ENCODE peak calls at places on chromosomes 2 and 18, in ten cellular contexts. A is lower leg skin; K is lung; F is lower lobe of right lung; Z is cardiac muscle cell; D is CD8-positive, alpha-beta T cell; U is HCT116; J is H9; H is mesothelial cell of epicardium; V is fibroblast of mammary gland. Q is an unnamed sample.
A peak's percentile ranks its signal among the peaks of the same experiment; 100 is the strongest.

GRCh38 chr18:39772155-39772919 is 2182.7 kb upstream of the PIK3C3 start:
- DNase-seq in A (no peak), K (no peak), F (no peak), Z (no peak), D (no peak), U (no peak), J (no peak), H (no peak), V (peak; percentile 51), Q (no peak)

GRCh38 chr2:27049422-27050280 is 1.8 kb upstream of the AGBL5 start:
- DNase-seq in A (no peak), K (peak; percentile 45), F (peak; percentile 71), Z (no peak), D (peak; percentile 37), U (no peak), J (no peak), H (peak; percentile 40), V (no peak), Q (no peak)

GRCh38 chr2:241051578-241052487 is 50.3 kb downstream of the MTERF4 start:
- DNase-seq in A (peak; percentile 10), K (peak; percentile 28), F (no peak), Z (no peak), D (no peak), U (no peak), J (no peak), H (no peak), V (no peak), Q (no peak)

GRCh38 chr2:147789720-147790119 is 55.1 kb upstream of the ACVR2A start:
- DNase-seq in A (no peak), K (no peak), F (no peak), Z (peak; percentile 6), D (no peak), U (no peak), J (no peak), H (no peak), V (peak; percentile 78), Q (no peak)

GRCh38 chr18:79488311-79489047 is 92.7 kb downstream of the NFATC1 start:
- DNase-seq in A (no peak), K (no peak), F (peak; percentile 34), Z (no peak), D (no peak), U (no peak), J (no peak), H (no peak), V (no peak), Q (no peak)

GRCh38 chr2:55565613-55566012 is 46.1 kb downstream of the CFAP36 start:
- DNase-seq in A (no peak), K (no peak), F (no peak), Z (no peak), D (no peak), U (no peak), J (no peak), H (no peak), V (no peak), Q (no peak)

GRCh38 chr2:69385443-69386151 is 1.4 kb downstream of the GFPT1 start:
- DNase-seq in A (no peak), K (no peak), F (no peak), Z (peak; percentile 61), D (no peak), U (peak; percentile 54), J (no peak), H (no peak), V (peak; percentile 37), Q (no peak)

GRCh38 chr2:38592951-38593350 is 9.8 kb downstream of the HNRNPLL start:
- DNase-seq in A (no peak), K (no peak), F (no peak), Z (peak; percentile 20), D (no peak), U (no peak), J (no peak), H (no peak), V (peak; percentile 49), Q (no peak)

GRCh38 chr18:36561046-36561445 is 263.5 kb downstream of the FHOD3 start:
- DNase-seq in A (no peak), K (no peak), F (no peak), Z (no peak), D (no peak), U (no peak), J (no peak), H (no peak), V (no peak), Q (no peak)

GRCh38 chr2:60899892-60900249 is 18.5 kb downstream of the REL start:
- DNase-seq in A (no peak), K (no peak), F (no peak), Z (no peak), D (no peak), U (no peak), J (no peak), H (no peak), V (no peak), Q (no peak)

GRCh38 chr2:101883860-101884259 is 107.9 kb upstream of the IL1R2 start:
- DNase-seq in A (no peak), K (no peak), F (no peak), Z (peak; percentile 85), D (no peak), U (peak; percentile 8), J (no peak), H (no peak), V (peak; percentile 77), Q (no peak)

GRCh38 chr2:190318931-190319556 is 582 bp downstream of the HIBCH start:
- DNase-seq in A (no peak), K (no peak), F (no peak), Z (no peak), D (peak; percentile 12), U (no peak), J (no peak), H (no peak), V (no peak), Q (no peak)

GRCh38 chr18:59446012-59446411 is 86.9 kb upstream of the LMAN1 start:
- DNase-seq in A (no peak), K (no peak), F (no peak), Z (peak; percentile 67), D (no peak), U (no peak), J (no peak), H (no peak), V (peak; percentile 54), Q (no peak)

GRCh38 chr2:206474059-206474458 is 30.7 kb downstream of the ADAM23 start:
- DNase-seq in A (no peak), K (no peak), F (no peak), Z (no peak), D (no peak), U (no peak), J (no peak), H (no peak), V (no peak), Q (no peak)
- TF ChIP-seq CTCF in A (no peak), K (no peak), F (no peak), Z (no peak), D (no peak), U (no peak), J (no peak), H (no peak), V (no peak), Q (no peak)

GRCh38 chr2:85015653-85016360 is 44.8 kb downstream of the KCMF1 start:
- DNase-seq in A (no peak), K (no peak), F (no peak), Z (peak; percentile 50), D (no peak), U (no peak), J (no peak), H (no peak), V (peak; percentile 34), Q (no peak)
- TF ChIP-seq CTCF in A (no peak), K (no peak), F (no peak), Z (peak; percentile 12), D (no peak), U (peak; percentile 15), J (peak; percentile 42), H (no peak), V (peak; percentile 19), Q (peak; percentile 23)

DNA sequence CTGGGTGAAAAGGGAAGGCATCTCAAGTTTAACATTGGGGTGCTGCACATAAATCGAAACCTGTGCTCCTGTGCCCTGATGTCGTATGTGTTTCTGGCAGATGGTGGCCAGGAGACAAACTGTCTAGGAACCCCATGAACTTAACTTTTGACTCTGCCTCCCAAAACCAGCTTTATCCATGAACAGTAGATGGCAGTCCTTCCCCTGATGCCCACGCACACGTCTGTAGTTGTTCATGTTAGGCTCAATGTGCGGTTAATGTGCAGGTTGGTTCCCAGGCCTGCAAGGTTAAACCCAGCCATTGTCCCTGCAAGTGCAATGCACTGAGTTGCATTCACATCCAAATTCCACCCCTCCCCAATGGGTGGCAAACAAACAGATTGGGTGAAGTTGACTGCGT is 44.1 kb upstream of the SIX3 start:
- DNase-seq in A (no peak), K (no peak), F (no peak), Z (no peak), D (no peak), U (no peak), J (no peak), H (no peak), V (no peak), Q (no peak)
- TF ChIP-seq CTCF in A (no peak), K (no peak), F (no peak), Z (no peak), D (no peak), U (peak; percentile 27), J (peak; percentile 28), H (no peak), V (no peak), Q (no peak)

GRCh38 chr2:220107380-220107791 is 480.0 kb downstream of the SLC4A3 start:
- DNase-seq in A (no peak), K (no peak), F (no peak), Z (peak; percentile 12), D (no peak), U (no peak), J (no peak), H (no peak), V (no peak), Q (no peak)

GRCh38 chr2:220101902-220102301 is 474.5 kb downstream of the SLC4A3 start:
- DNase-seq in A (no peak), K (no peak), F (no peak), Z (peak; percentile 19), D (no peak), U (no peak), J (no peak), H (no peak), V (no peak), Q (no peak)

GRCh38 chr2:220103596-220103995 is 476.2 kb downstream of the SLC4A3 start:
- DNase-seq in A (no peak), K (no peak), F (no peak), Z (no peak), D (no peak), U (no peak), J (no peak), H (no peak), V (no peak), Q (no peak)

GRCh38 chr2:220106065-220106464 is 478.6 kb downstream of the SLC4A3 start:
- DNase-seq in A (no peak), K (no peak), F (no peak), Z (no peak), D (no peak), U (no peak), J (no peak), H (no peak), V (peak; percentile 14), Q (no peak)

DNA sequence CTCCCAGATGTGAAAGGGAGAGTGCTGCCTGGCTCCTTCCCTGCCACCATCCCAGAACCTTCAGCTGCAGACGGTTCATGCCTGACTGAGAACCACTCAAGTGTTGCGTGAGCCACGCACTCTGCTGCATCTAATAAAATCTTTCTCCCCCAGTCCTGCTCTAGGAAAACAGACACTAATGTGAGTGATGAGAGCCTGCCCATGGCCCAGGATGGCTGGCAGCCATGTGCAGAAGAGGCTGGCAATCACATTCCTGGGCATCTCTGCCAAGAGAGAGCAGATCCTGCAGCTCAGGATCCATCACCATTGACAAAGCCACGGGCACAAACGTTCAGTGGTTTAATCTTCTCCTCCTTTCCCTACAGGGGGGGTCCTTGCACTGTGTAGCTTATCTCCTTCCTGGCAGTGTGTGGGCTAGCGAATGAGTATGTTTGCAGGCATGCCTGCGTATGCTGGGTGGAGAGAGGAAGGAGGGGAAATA is 477.5 kb downstream of the SLC4A3 start:
- DNase-seq in A (no peak), K (no peak), F (no peak), Z (peak; percentile 93), D (no peak), U (no peak), J (no peak), H (no peak), V (peak; percentile 86), Q (no peak)
- TF ChIP-seq CTCF in A (no peak), K (no peak), F (no peak), Z (peak; percentile 66), D (no peak), U (no peak), J (peak; percentile 34), H (no peak), V (peak; percentile 71), Q (peak; percentile 10)

Q was measured in osteocyte.